ENCODE peak calls at places on chromosome 3, in four cellular contexts. M is GM12878, V is K562, Z is HepG2. C is an unnamed sample.
A peak's percentile ranks its signal among the peaks of the same experiment; 100 is the strongest.

GRCh38 chr3:54909236-54909635 is 18.6 kb downstream of the LRTM1 start:
- DNase-seq in M (no peak), V (no peak), Z (no peak), C (no peak)

GRCh38 chr3:46400000-46400734 is 6.7 kb downstream of the CCR5AS start:
- DNase-seq in M (no peak), V (peak; percentile 66), Z (no peak), C (no peak)

GRCh38 chr3:195240939-195241338 is 30.0 kb downstream of the XXYLT1 start:
- DNase-seq in M (no peak), V (no peak), Z (no peak), C (no peak)

GRCh38 chr3:105527949-105528348 is 161.2 kb downstream of the ALCAM start:
- DNase-seq in M (no peak), V (no peak), Z (no peak), C (no peak)

GRCh38 chr3:132380979-132381944 is 36.0 kb upstream of the DNAJC13 start:
- DNase-seq in M (no peak), V (no peak), Z (no peak), C (no peak)

GRCh38 chr3:49906004-49906860 is 2.6 kb upstream of the MST1R start:
- DNase-seq in M (no peak), V (peak; percentile 76), Z (peak; percentile 33), C (peak; percentile 55)

GRCh38 chr3:149393355-149394165 is 16.1 kb upstream of the TM4SF1 start:
- DNase-seq in M (peak; percentile 15), V (peak; percentile 35), Z (peak; percentile 81), C (peak; percentile 89)

GRCh38 chr3:36258381-36258780 is 121.9 kb upstream of the STAC start:
- DNase-seq in M (no peak), V (no peak), Z (no peak), C (no peak)

GRCh38 chr3:193982258-193982659 is 153.7 kb upstream of the HES1 start:
- DNase-seq in M (no peak), V (no peak), Z (no peak), C (no peak)

GRCh38 chr3:27728195-27729087 is 6.3 kb upstream of the EOMES start:
- DNase-seq in M (no peak), V (peak; percentile 51), Z (peak; percentile 29), C (no peak)

GRCh38 chr3:123081718-123082369 is 15.0 kb downstream of the PDIA5 start:
- DNase-seq in M (no peak), V (no peak), Z (no peak), C (no peak)

GRCh38 chr3:128369881-128370642 is 96.6 kb downstream of the DNAJB8 start:
- DNase-seq in M (no peak), V (peak; percentile 13), Z (no peak), C (no peak)

GRCh38 chr3:193788189-193788946 is 195.4 kb downstream of the OPA1 start:
- DNase-seq in M (peak; percentile 9), V (peak; percentile 83), Z (peak; percentile 64), C (peak; percentile 63)

GRCh38 chr3:14448756-14449728 is 46.6 kb downstream of the SLC6A6 start:
- DNase-seq in M (no peak), V (no peak), Z (no peak), C (no peak)

GRCh38 chr3:138230525-138230924 is 43.4 kb downstream of the ARMC8 start:
- DNase-seq in M (no peak), V (no peak), Z (no peak), C (no peak)

GRCh38 chr3:152193673-152194267 is 75.0 kb upstream of the MBNL1 start:
- DNase-seq in M (no peak), V (no peak), Z (no peak), C (no peak)

GRCh38 chr3:188993140-188993539 is 178.6 kb upstream of the TPRG1 start:
- DNase-seq in M (no peak), V (no peak), Z (no peak), C (no peak)

GRCh38 chr3:109863701-109864100 is 526.4 kb upstream of the DPPA4 start:
- DNase-seq in M (no peak), V (no peak), Z (no peak), C (no peak)

GRCh38 chr3:155391583-155391982 is 98.1 kb upstream of the STRIT1 start:
- DNase-seq in M (no peak), V (no peak), Z (no peak), C (peak; percentile 20)

GRCh38 chr3:135057996-135058395 is 262.9 kb downstream of the EPHB1 start:
- DNase-seq in M (no peak), V (no peak), Z (no peak), C (no peak)

GRCh38 chr3:174859756-174860155 is 622 bp downstream of the NAALADL2 start:
- DNase-seq in M (no peak), V (no peak), Z (no peak), C (no peak)

GRCh38 chr3:189790658-189791057 is 159.5 kb downstream of the TP63 start:
- DNase-seq in M (no peak), V (no peak), Z (no peak), C (no peak)

GRCh38 chr3:68148471-68148870 is 494.1 kb upstream of the SUCLG2 start:
- DNase-seq in M (no peak), V (no peak), Z (no peak), C (no peak)

GRCh38 chr3:171334465-171334811 is 125.8 kb downstream of the TNIK start:
- DNase-seq in M (no peak), V (no peak), Z (no peak), C (peak; percentile 12)

GRCh38 chr3:172365028-172365567 is 83.2 kb downstream of the GHSR start:
- DNase-seq in M (no peak), V (no peak), Z (no peak), C (no peak)

GRCh38 chr3:188583476-188584161 is 429.7 kb downstream of the LPP start:
- DNase-seq in M (no peak), V (no peak), Z (no peak), C (no peak)

GRCh38 chr3:72187131-72187530 is 402.2 kb upstream of the PROK2 start:
- DNase-seq in M (no peak), V (peak; percentile 24), Z (peak; percentile 62), C (no peak)

GRCh38 chr3:42847731-42848130 is 27.9 kb downstream of the CYP8B1 start:
- DNase-seq in M (no peak), V (no peak), Z (no peak), C (no peak)

GRCh38 chr3:106688463-106688862 is 688.8 kb upstream of the CCDC54 start:
- DNase-seq in M (no peak), V (no peak), Z (peak; percentile 47), C (peak; percentile 20)

GRCh38 chr3:178182337-178182761 is 353.9 kb upstream of the KCNMB2 start:
- DNase-seq in M (no peak), V (no peak), Z (no peak), C (no peak)

GRCh38 chr3:108406063-108406660 is 104.2 kb downstream of the MYH15 start:
- DNase-seq in M (no peak), V (no peak), Z (no peak), C (no peak)

GRCh38 chr3:105222568-105223093 is 144.1 kb upstream of the ALCAM start:
- DNase-seq in M (no peak), V (no peak), Z (peak; percentile 17), C (no peak)

GRCh38 chr3:58072046-58072445 is 63.8 kb downstream of the FLNB start:
- DNase-seq in M (no peak), V (no peak), Z (no peak), C (no peak)

GRCh38 chr3:88369337-88369736 is 219.6 kb downstream of the C3orf38 start:
- DNase-seq in M (no peak), V (no peak), Z (no peak), C (no peak)

DNA sequence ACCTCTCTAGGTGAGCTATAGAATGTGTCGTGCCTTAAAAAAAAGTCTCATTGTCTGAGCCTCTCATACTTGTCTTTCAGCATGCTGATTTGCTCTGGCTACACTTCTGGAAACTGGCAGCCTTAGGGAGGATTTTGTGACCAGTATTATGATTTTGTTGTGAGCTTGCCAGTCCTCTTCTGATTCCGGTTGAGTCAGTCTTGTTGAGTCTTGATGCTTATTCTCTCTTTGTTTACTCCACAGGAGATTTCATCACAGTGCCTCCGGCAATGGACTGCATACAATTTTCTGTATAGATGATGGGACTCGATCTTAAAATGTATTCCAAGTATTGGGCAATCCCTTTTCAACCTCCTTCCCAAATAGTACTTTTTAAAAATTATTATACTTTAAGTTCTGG is 234.8 kb upstream of the KBTBD8 start:
- DNase-seq in M (no peak), V (no peak), Z (no peak), C (no peak)
- TF ChIP-seq POLR2AphosphoS2 in M (no peak), V (no peak), Z (no peak), C (no peak)

GRCh38 chr3:66041828-66042227 is 3.1 kb upstream of the MAGI1 start:
- DNase-seq in M (no peak), V (no peak), Z (no peak), C (no peak)
- TF ChIP-seq MAX in M (no peak), V (no peak), Z (no peak), C (no peak)

DNA sequence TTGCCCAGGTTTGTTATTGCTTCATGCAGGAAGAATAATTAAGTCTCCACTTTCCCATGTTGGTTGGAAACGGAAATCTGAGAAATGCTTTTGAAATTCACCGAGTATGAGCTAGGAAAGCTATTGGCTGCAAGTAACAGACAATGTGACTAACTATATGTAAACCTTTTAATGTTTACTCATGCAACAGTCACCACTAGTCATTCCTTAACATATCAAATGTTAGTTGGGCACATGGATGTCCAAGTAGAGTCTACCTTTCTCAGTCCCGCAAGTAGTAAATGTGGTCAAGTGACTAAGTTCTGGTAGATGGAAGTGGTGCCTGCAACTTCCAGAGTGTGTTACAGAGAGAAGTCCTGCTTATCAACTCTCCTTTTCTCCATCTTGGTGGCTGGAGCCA is 52.5 kb downstream of the KLF15 start:
- DNase-seq in M (no peak), V (no peak), Z (no peak), C (no peak)
- TF ChIP-seq POLR2AphosphoS2 in M (no peak), V (no peak), Z (no peak), C (no peak)

GRCh38 chr3:150439657-150440056 is 31.6 kb downstream of the TSC22D2 start:
- DNase-seq in M (no peak), V (no peak), Z (no peak), C (no peak)
- TF ChIP-seq MAX in M (no peak), V (no peak), Z (no peak), C (no peak)

DNA sequence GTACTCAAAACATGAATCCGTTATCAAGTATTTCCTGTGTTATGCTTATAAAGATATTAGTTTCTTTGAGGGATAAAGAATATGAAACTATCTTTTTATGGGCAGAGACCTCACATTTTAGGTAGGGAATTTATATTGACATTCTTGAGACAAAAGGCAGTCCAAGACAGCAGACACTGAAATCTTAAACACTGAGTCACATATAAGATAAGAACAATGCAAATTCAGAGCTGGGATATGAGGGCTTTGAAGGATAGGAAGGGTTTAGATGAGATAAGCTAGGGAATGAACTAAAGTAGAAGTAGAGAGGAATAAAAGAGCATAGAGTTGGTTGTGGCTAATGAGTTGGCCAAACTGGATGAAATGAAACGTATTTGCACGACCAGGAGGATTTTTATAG is 58.4 kb downstream of the ASTE1 start:
- DNase-seq in M (no peak), V (no peak), Z (no peak), C (no peak)
- TF ChIP-seq POLR2AphosphoS2 in M (no peak), V (no peak), Z (no peak), C (no peak)

C was measured in A549.